ENCODE peak calls at places on chromosomes 12 and 14, in ten cellular contexts. C, D, I, X, J, P, S, Q, M and W are unnamed samples.

GRCh38 chr14:101077511-101078074 is 174.1 kb upstream of the RTL1 start:
- DNase-seq in D (peak), X (no peak), S (peak), J (peak), Q (peak), I (no peak), C (no peak), P (no peak), M (no peak), W (peak)

GRCh38 chr12:96077081-96077480 is 41.7 kb upstream of the LTA4H start:
- DNase-seq in D (no peak), J (no peak), I (no peak), X (no peak), S (no peak), M (no peak), C (no peak), Q (no peak), P (no peak), W (no peak)

GRCh38 chr12:118494776-118495175 is 118.4 kb downstream of the SUDS3 start:
- DNase-seq in M (no peak), C (no peak), S (no peak), X (no peak), J (no peak), I (no peak), D (no peak), Q (no peak), P (no peak), W (no peak)

GRCh38 chr12:14635776-14636175 is 60.6 kb downstream of the GUCY2C start:
- DNase-seq in Q (no peak), M (no peak), X (no peak), S (no peak), J (peak), I (no peak), P (no peak), D (no peak), C (no peak), W (no peak)

GRCh38 chr12:104223599-104224168 is 8.1 kb downstream of the TXNRD1 start:
- DNase-seq in M (no peak), P (no peak), I (no peak), X (no peak), Q (no peak), C (peak), S (no peak), D (no peak), J (no peak), W (no peak)

GRCh38 chr12:13425766-13426165 is 229.2 kb downstream of the EMP1 start:
- DNase-seq in I (no peak), M (no peak), P (no peak), J (peak), C (no peak), Q (peak), D (peak), X (peak), S (peak), W (no peak)

GRCh38 chr14:91377700-91378652 is 39.6 kb downstream of the CCDC88C start:
- DNase-seq in D (no peak), M (no peak), X (no peak), Q (no peak), J (no peak), I (no peak), S (no peak), C (peak), P (no peak), W (no peak)

GRCh38 chr14:68793734-68794129 is 865 bp upstream of the ZFP36L1 start:
- DNase-seq in Q (no peak), D (no peak), M (no peak), S (no peak), C (no peak), I (no peak), X (no peak), P (no peak), J (no peak), W (no peak)

GRCh38 chr12:31928246-31929139 is 30.7 kb upstream of the RESF1 start:
- DNase-seq in J (no peak), C (peak), D (no peak), S (no peak), Q (no peak), M (no peak), P (no peak), I (no peak), X (no peak), W (no peak)

GRCh38 chr14:69535230-69535848 is 39.3 kb downstream of the CCDC177 start:
- DNase-seq in S (peak), X (no peak), M (no peak), Q (peak), C (no peak), I (no peak), J (peak), P (no peak), D (peak), W (peak)

GRCh38 chr14:65972891-65973290 is 513.3 kb upstream of the CCDC196 start:
- DNase-seq in Q (peak), S (peak), M (no peak), X (no peak), D (peak), C (no peak), P (no peak), J (peak), I (no peak), W (no peak)

GRCh38 chr12:33710548-33710947 is 270.9 kb upstream of the SYT10 start:
- DNase-seq in I (no peak), C (no peak), S (no peak), Q (no peak), M (no peak), X (no peak), P (no peak), D (no peak), J (no peak), W (no peak)

GRCh38 chr12:94875525-94875924 is 128.0 kb downstream of the NDUFA12 start:
- DNase-seq in X (no peak), P (no peak), M (no peak), S (no peak), J (no peak), D (peak), C (peak), I (no peak), Q (peak), W (no peak)

GRCh38 chr12:79725987-79726386 is 35.2 kb upstream of the PAWR start:
- DNase-seq in S (peak), J (peak), X (peak), P (no peak), M (no peak), Q (peak), D (peak), C (no peak), I (no peak), W (no peak)

GRCh38 chr12:53998900-53999236 is 1.1 kb upstream of the HOXC9 start:
- DNase-seq in M (no peak), P (no peak), X (no peak), Q (no peak), C (no peak), D (no peak), I (no peak), S (no peak), J (no peak), W (no peak)

GRCh38 chr14:104219731-104220224 is 81.4 kb downstream of the KIF26A start:
- DNase-seq in X (no peak), P (no peak), M (no peak), D (no peak), C (no peak), S (no peak), Q (no peak), J (no peak), I (peak), W (no peak)

GRCh38 chr14:56490379-56490778 is 89.2 kb upstream of the TMEM260 start:
- DNase-seq in S (peak), I (no peak), D (peak), C (peak), M (no peak), Q (peak), P (no peak), X (no peak), J (peak), W (no peak)

GRCh38 chr12:25755681-25756260 is 202.7 kb upstream of the LMNTD1 start:
- DNase-seq in X (no peak), C (no peak), Q (no peak), S (peak), M (no peak), D (peak), J (peak), I (no peak), P (no peak), W (no peak)

GRCh38 chr14:56659361-56659760 is 79.8 kb downstream of the TMEM260 start:
- DNase-seq in X (no peak), Q (no peak), M (no peak), D (no peak), S (no peak), C (no peak), P (no peak), J (no peak), I (no peak), W (no peak)

GRCh38 chr14:104143071-104143470 is 4.7 kb downstream of the KIF26A start:
- DNase-seq in S (no peak), Q (no peak), M (no peak), X (no peak), P (no peak), D (no peak), C (no peak), J (no peak), I (no peak), W (no peak)

GRCh38 chr12:16950041-16950677 is 344.2 kb upstream of the LMO3 start:
- DNase-seq in Q (no peak), J (no peak), C (no peak), D (no peak), S (no peak), M (no peak), P (no peak), X (no peak), I (no peak), W (no peak)

GRCh38 chr12:57890191-57891120 is 43.9 kb upstream of the CTDSP2 start:
- DNase-seq in P (no peak), C (no peak), Q (peak), I (no peak), X (no peak), M (no peak), J (peak), S (peak), D (no peak), W (no peak)

GRCh38 chr12:107027304-107028053 is 40.5 kb upstream of the MTERF2 start:
- DNase-seq in D (peak), X (peak), Q (peak), S (peak), J (peak), P (no peak), M (no peak), C (peak), I (no peak), W (no peak)

DNA sequence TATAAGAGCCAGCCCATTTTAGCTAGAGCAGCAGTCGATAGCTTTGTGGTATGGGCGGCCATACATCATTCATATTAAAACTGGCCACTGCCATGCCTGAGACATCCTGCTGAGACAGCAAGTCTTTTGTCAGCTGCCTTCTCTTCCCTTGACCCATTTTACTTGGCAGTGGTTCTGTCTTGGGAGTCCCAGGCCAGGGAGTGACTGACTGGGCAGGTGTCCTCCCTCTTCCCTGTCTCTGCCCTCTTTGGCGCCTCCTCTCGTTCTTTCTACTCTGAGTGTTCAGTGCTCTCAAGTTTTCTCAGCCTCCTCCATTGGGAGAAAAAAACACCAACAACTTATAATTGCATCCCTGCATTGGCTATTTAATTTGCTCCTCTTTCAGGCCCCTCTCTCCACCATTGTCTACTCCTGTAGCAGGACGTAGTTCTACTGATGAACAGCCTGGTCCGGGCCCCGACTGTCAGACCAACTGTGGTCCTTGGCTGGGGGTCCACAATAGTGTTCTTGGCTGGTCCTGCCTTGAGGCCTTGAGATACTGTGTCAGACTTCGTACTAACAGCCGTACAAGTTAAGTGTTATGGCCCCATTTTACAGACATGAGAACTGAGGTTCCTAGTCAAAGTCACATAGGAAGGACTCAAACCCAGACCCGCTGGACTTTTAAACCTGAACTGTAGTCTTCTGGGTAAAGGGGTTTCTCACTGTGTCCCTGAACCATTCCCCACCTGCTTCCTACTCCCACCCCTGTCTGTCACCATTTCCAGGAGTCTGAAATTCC is 18.2 kb upstream of the JDP2 start:
- DNase-seq in S (no peak), M (no peak), Q (no peak), J (no peak), P (no peak), D (no peak), X (no peak), I (no peak), C (no peak), W (no peak)
- TF ChIP-seq CTCF in S (no peak), M (no peak), Q (no peak), J (no peak), P (no peak), D (no peak), X (no peak), I (no peak), C (no peak), W (no peak)

GRCh38 chr14:28755198-28755794 is 11.3 kb upstream of the FOXG1 start:
- DNase-seq in I (no peak), M (no peak), S (no peak), C (no peak), P (no peak), X (no peak), Q (no peak), J (no peak), D (no peak), W (no peak)

GRCh38 chr14:28751467-28752058 is 15.0 kb upstream of the FOXG1 start:
- DNase-seq in S (peak), I (no peak), M (no peak), Q (peak), C (peak), D (peak), J (peak), X (peak), P (no peak), W (peak)

GRCh38 chr14:28755930-28756895 is 10.4 kb upstream of the FOXG1 start:
- DNase-seq in J (no peak), S (no peak), Q (no peak), D (no peak), I (no peak), P (no peak), M (no peak), C (no peak), X (no peak), W (no peak)

GRCh38 chr14:28756896-28757570 is 9.6 kb upstream of the FOXG1 start:
- DNase-seq in D (peak), C (peak), M (no peak), J (peak), Q (peak), I (no peak), S (peak), P (no peak), X (no peak), W (no peak)

GRCh38 chr14:28754209-28754985 is 12.2 kb upstream of the FOXG1 start:
- DNase-seq in M (no peak), D (peak), Q (peak), I (no peak), P (no peak), X (no peak), C (peak), J (peak), S (peak), W (no peak)
- TF ChIP-seq CTCF in M (peak), D (peak), Q (peak), I (peak), P (no peak), X (peak), C (peak), J (peak), S (peak), W (peak)

DNA sequence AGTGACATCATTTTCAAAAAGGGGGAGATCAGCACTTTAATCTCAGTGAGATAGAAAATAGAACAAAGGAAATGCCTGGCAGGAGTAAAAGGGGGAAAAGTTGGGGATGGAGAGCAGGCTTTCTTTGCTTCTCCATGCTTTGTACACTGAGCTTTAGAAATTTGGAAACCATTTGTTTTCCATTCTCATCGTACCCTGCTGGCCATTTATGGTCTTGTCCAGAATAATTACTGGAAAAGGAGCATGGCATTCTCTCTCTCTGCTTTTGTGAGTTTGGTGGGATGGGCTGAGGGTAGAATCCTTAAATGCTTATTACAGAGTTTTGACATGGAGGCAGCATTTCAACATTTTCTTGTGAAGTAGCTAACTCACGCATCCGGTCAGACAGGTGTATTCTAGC is 104.4 kb upstream of the FLRT2 start:
- DNase-seq in P (no peak), C (no peak), M (no peak), S (no peak), J (no peak), I (no peak), D (no peak), Q (no peak), X (no peak), W (no peak)
- TF ChIP-seq CTCF in P (no peak), C (no peak), M (no peak), S (no peak), J (no peak), I (no peak), D (no peak), Q (peak), X (no peak), W (peak)

GRCh38 chr12:6233121-6233971 is 33.1 kb downstream of the CD9 start:
- DNase-seq in X (no peak), I (no peak), D (no peak), M (no peak), S (no peak), J (no peak), Q (peak), C (no peak), P (no peak), W (no peak)
- TF ChIP-seq CTCF in X (no peak), I (no peak), D (peak), M (no peak), S (no peak), J (no peak), Q (no peak), C (no peak), P (no peak), W (no peak)

GRCh38 chr12:82517808-82518207 is 159.5 kb downstream of the METTL25 start:
- DNase-seq in X (no peak), I (no peak), J (no peak), P (no peak), M (no peak), Q (no peak), C (peak), D (no peak), S (no peak), W (no peak)

GRCh38 chr12:82522285-82522684 is 164.0 kb downstream of the METTL25 start:
- DNase-seq in S (no peak), C (no peak), J (no peak), Q (no peak), P (no peak), I (no peak), M (no peak), D (no peak), X (no peak), W (no peak)

GRCh38 chr12:82522762-82523161 is 163.9 kb upstream of the TMTC2 start:
- DNase-seq in X (no peak), C (no peak), J (no peak), S (no peak), Q (no peak), D (no peak), P (no peak), M (no peak), I (no peak), W (no peak)

GRCh38 chr12:82519508-82519907 is 161.2 kb downstream of the METTL25 start:
- DNase-seq in J (no peak), P (no peak), Q (no peak), X (no peak), M (no peak), D (no peak), S (no peak), C (no peak), I (no peak), W (no peak)

GRCh38 chr12:82517027-82517426 is 158.7 kb downstream of the METTL25 start:
- DNase-seq in Q (peak), P (no peak), D (peak), M (no peak), S (peak), I (no peak), C (peak), J (no peak), X (no peak), W (no peak)
- TF ChIP-seq CTCF in Q (peak), P (no peak), D (peak), M (no peak), S (peak), I (peak), C (peak), J (peak), X (peak), W (peak)

GRCh38 chr14:100012928-100013327 is 52.3 kb upstream of the EVL start:
- DNase-seq in Q (no peak), P (no peak), I (no peak), D (no peak), M (no peak), C (peak), X (no peak), S (no peak), J (no peak), W (no peak)

GRCh38 chr14:100011568-100012325 is 53.5 kb upstream of the EVL start:
- DNase-seq in Q (no peak), M (no peak), J (no peak), I (no peak), X (no peak), S (peak), C (no peak), D (no peak), P (no peak), W (no peak)

GRCh38 chr14:100015251-100015655 is 50.0 kb upstream of the EVL start:
- DNase-seq in Q (no peak), S (peak), P (no peak), D (no peak), C (peak), M (no peak), I (no peak), X (no peak), J (no peak), W (no peak)

GRCh38 chr14:100010679-100011078 is 54.5 kb upstream of the EVL start:
- DNase-seq in P (no peak), C (no peak), I (no peak), X (no peak), D (no peak), M (no peak), J (no peak), S (no peak), Q (no peak), W (no peak)

DNA sequence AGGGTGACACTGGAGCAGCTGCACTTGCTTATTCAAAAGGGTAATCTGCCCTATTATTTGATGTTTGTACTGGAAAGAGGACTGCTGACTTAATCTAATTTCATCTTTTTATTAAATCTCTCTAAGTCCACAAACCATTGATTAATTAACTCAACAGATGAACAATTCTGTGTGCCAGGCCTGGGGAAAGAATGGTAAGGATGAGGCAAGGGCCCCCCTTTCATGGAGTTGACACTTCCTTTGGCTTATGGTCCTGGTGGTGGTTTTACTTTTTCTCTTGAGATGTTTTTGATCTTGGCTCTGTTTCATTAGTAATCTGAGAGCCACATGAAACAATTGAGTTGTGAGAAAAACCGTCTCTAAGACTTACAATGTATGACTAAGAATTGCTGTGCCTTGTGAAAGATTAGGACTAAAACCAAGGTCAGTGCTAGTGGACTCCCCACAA is 52.7 kb upstream of the EVL start:
- DNase-seq in J (peak), D (peak), S (peak), P (no peak), M (no peak), C (peak), X (no peak), I (no peak), Q (peak), W (no peak)
- TF ChIP-seq CTCF in J (no peak), D (no peak), S (no peak), P (no peak), M (no peak), C (no peak), X (no peak), I (no peak), Q (no peak), W (no peak)

DNA sequence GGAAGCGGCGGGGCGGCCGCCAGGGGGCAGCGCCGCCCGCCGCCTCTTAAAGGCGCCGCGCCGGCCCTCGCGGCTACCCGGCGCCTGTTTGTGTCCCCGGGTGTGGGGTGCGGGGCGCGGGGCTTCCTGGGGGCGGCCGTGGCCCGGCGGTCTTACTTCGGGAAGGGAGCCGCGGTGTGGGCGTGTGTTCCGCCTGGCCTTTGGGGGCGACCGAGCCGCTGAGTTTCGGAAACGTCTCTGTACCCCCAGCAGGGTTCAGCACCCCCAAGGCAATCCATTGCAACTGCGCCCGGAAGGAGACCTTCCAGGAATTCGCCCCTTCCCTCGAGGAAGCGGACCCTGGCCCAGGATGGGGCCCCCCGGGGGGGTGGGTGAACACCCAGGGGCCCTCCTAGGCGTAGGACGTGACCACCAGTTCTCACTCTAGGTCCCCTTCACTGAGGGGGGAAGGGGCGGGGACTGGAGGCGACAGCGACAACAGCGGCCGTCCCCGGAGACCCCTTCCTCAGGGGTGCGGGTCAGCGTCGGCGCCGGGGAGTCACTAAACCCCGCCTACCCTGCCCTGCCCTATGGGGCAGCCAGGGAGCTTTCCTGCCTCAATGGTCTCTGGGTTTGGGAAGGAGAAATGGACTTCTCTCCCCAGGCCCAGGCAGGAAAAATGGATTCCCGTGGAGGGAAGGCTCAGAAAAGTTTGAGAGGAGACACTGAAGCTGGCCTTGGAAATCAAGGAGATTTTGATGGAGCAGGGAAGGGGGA is at the start of gene ITPK1:
- DNase-seq in D (peak), S (peak), X (no peak), C (peak), M (peak), J (peak), Q (peak), I (peak), P (no peak), W (peak)
- TF ChIP-seq CTCF in D (peak), S (peak), X (no peak), C (peak), M (peak), J (peak), Q (no peak), I (no peak), P (no peak), W (peak)